ENCODE peak calls at places on chromosomes 12 and 14, in five cellular contexts. H, K, C, J and P are unnamed samples.

GRCh38 chr14:88551936-88552565 is 2.8 kb downstream of the PTPN21 start:
- DNase-seq in H (peak; percentile 28), K (peak; percentile 14), C (no peak), J (no peak), P (no peak)

GRCh38 chr14:88683119-88683518 is 109.6 kb downstream of the EML5 start:
- DNase-seq in H (no peak), K (no peak), C (no peak), J (no peak), P (no peak)

GRCh38 chr14:74905595-74906142 is 17.4 kb downstream of the RPS6KL1 start:
- DNase-seq in H (peak; percentile 20), K (no peak), C (peak; percentile 61), J (peak; percentile 89), P (no peak)

GRCh38 chr14:88821378-88821777 is 3.1 kb upstream of the TTC8 start:
- DNase-seq in H (no peak), K (no peak), C (no peak), J (no peak), P (no peak)

GRCh38 chr14:105483300-105484068 is 3.2 kb upstream of the CRIP1 start:
- DNase-seq in H (no peak), K (no peak), C (no peak), J (no peak), P (no peak)

GRCh38 chr14:21525995-21526671 is at the start of gene SALL2:
- DNase-seq in H (no peak), K (no peak), C (peak; percentile 42), J (peak; percentile 86), P (peak; percentile 22)

GRCh38 chr14:58131386-58131785 is 20.6 kb downstream of the ARMH4 start:
- DNase-seq in H (peak; percentile 25), K (peak; percentile 28), C (no peak), J (no peak), P (peak; percentile 17)

GRCh38 chr12:54658306-54659264 is 10.4 kb upstream of the DCD start:
- DNase-seq in H (peak; percentile 15), K (peak; percentile 38), C (no peak), J (peak; percentile 85), P (peak; percentile 29)

GRCh38 chr12:115072712-115073111 is 388.7 kb upstream of the TBX3 start:
- DNase-seq in H (no peak), K (no peak), C (no peak), J (no peak), P (no peak)

GRCh38 chr12:55713721-55714120 is 2.1 kb upstream of the BLOC1S1 start:
- DNase-seq in H (peak; percentile 67), K (peak; percentile 95), C (no peak), J (no peak), P (peak; percentile 90)

GRCh38 chr14:104433401-104434213 is 146.0 kb upstream of the C14orf180 start:
- DNase-seq in H (no peak), K (no peak), C (no peak), J (peak; percentile 7), P (no peak)

GRCh38 chr12:20368653-20369163 is 371 bp downstream of the PDE3A start:
- DNase-seq in H (peak; percentile 19), K (peak; percentile 14), C (no peak), J (peak; percentile 52), P (peak; percentile 5)

GRCh38 chr12:97756066-97756701 is 293.6 kb downstream of the RMST start:
- DNase-seq in H (no peak), K (no peak), C (no peak), J (no peak), P (no peak)

GRCh38 chr14:106129274-106129673 is 602.9 kb downstream of the TMEM121 start:
- DNase-seq in H (no peak), K (no peak), C (no peak), J (no peak), P (no peak)

GRCh38 chr12:114096461-114096860 is 130.3 kb upstream of the RBM19 start:
- DNase-seq in H (no peak), K (no peak), C (no peak), J (no peak), P (peak; percentile 4)